ENCODE peak calls at places on chromosomes 6 and 20, in six cellular contexts. X is GM23338, Z is heart right ventricle, I is ovary, Q is right lobe of liver, N is neural progenitor cell. C is an unnamed sample. For H3K36me3, the result is how much of the 10 kb centered on the place peaks cover.

GRCh38 chr6:57328074-57328473 is 10.6 kb downstream of the PRIM2 start:
- DNase-seq in X (no peak), Z (no peak), I (no peak), Q (no peak), N (no peak), C (no peak)

GRCh38 chr20:23415555-23415954 is 5.7 kb downstream of the NAPB start:
- DNase-seq in X (no peak), Z (no peak), I (no peak), Q (no peak), N (no peak), C (no peak)

GRCh38 chr20:47210470-47210869 is 146.0 kb downstream of the ZMYND8 start:
- DNase-seq in X (no peak), Z (no peak), I (no peak), Q (no peak), N (no peak), C (no peak)

GRCh38 chr6:126118058-126118759 is 131.9 kb downstream of the TRMT11 start:
- DNase-seq in X (no peak), Z (no peak), I (no peak), Q (no peak), N (no peak), C (no peak)

GRCh38 chr6:125312478-125312877 is 10.7 kb upstream of the HDDC2 start:
- DNase-seq in X (no peak), Z (no peak), I (no peak), Q (peak), N (no peak), C (no peak)

GRCh38 chr6:159729598-159729997 is 2.3 kb downstream of the WTAP start:
- DNase-seq in X (peak), Z (no peak), I (no peak), Q (no peak), N (peak), C (no peak)

GRCh38 chr6:15443119-15443518 is 197.2 kb downstream of the JARID2 start:
- DNase-seq in X (no peak), Z (no peak), I (no peak), Q (no peak), N (no peak), C (no peak)

GRCh38 chr6:15574497-15574896 is 88.3 kb downstream of the DTNBP1 start:
- DNase-seq in X (no peak), Z (no peak), I (no peak), Q (no peak), N (no peak), C (no peak)

GRCh38 chr20:14986026-14986655 is 648.7 kb upstream of the FLRT3 start:
- DNase-seq in X (no peak), Z (no peak), I (peak), Q (peak), N (no peak), C (no peak)

GRCh38 chr6:74867286-74867685 is 338.6 kb downstream of the COL12A1 start:
- DNase-seq in X (no peak), Z (no peak), I (no peak), Q (no peak), N (no peak), C (no peak)

GRCh38 chr6:20605581-20605980 is 71.3 kb downstream of the CDKAL1 start:
- DNase-seq in X (no peak), Z (no peak), I (no peak), Q (no peak), N (no peak), C (no peak)

GRCh38 chr6:42049116-42049809 is 1.1 kb upstream of the TAF8 start:
- DNase-seq in X (peak), Z (peak), I (peak), Q (no peak), N (no peak), C (no peak)

GRCh38 chr20:17189976-17190710 is 36.7 kb upstream of the PCSK2 start:
- DNase-seq in X (no peak), Z (no peak), I (no peak), Q (no peak), N (no peak), C (no peak)

GRCh38 chr6:2545351-2545750 is 205.4 kb downstream of the MYLK4 start:
- DNase-seq in X (no peak), Z (no peak), I (no peak), Q (no peak), N (no peak), C (no peak)

GRCh38 chr6:53300656-53301551 is 47.8 kb downstream of the ELOVL5 start:
- DNase-seq in X (no peak), Z (peak), I (no peak), Q (peak), N (no peak), C (no peak)

GRCh38 chr20:1810926-1811620 is 84.1 kb upstream of the SIRPA start:
- DNase-seq in X (no peak), Z (no peak), I (no peak), Q (no peak), N (no peak), C (peak)

GRCh38 chr6:56618050-56618449 is 24.6 kb downstream of the DST start:
- DNase-seq in X (peak), Z (no peak), I (no peak), Q (no peak), N (no peak), C (peak)

GRCh38 chr6:135537782-135538301 is 40.3 kb upstream of the AHI1 start:
- DNase-seq in X (peak), Z (no peak), I (no peak), Q (no peak), N (no peak), C (peak)

GRCh38 chr6:79617521-79617941 is 13.6 kb upstream of the SH3BGRL2 start:
- DNase-seq in X (no peak), Z (no peak), I (no peak), Q (no peak), N (no peak), C (no peak)

GRCh38 chr6:83183082-83183828 is 9.8 kb downstream of the PGM3 start:
- DNase-seq in X (no peak), Z (no peak), I (no peak), Q (peak), N (no peak), C (no peak)

GRCh38 chr20:21514553-21515251 is 838 bp upstream of the NKX2-2 start:
- DNase-seq in X (peak), Z (no peak), I (no peak), Q (no peak), N (peak), C (peak)

GRCh38 chr20:32510601-32511357 is 74.4 kb downstream of the NOL4L start:
- DNase-seq in X (no peak), Z (no peak), I (no peak), Q (no peak), N (no peak), C (peak)

GRCh38 chr20:46648903-46649649 is 2.2 kb downstream of the SLC13A3 start:
- DNase-seq in X (peak), Z (no peak), I (no peak), Q (no peak), N (peak), C (peak)

GRCh38 chr6:19433101-19433500 is 404.1 kb upstream of the ID4 start:
- DNase-seq in X (no peak), Z (no peak), I (no peak), Q (no peak), N (no peak), C (no peak)

GRCh38 chr20:60857708-60858107 is 394.4 kb upstream of the CDH4 start:
- DNase-seq in X (no peak), Z (no peak), I (no peak), Q (no peak), N (no peak), C (no peak)

GRCh38 chr6:70709826-70710225 is 42.1 kb downstream of the SMAP1 start:
- DNase-seq in X (no peak), Z (no peak), I (no peak), Q (no peak), N (no peak), C (no peak)

GRCh38 chr20:6057704-6058103 is 3.8 kb upstream of the LRRN4 start:
- DNase-seq in X (no peak), Z (no peak), I (no peak), Q (no peak), N (no peak), C (peak)

GRCh38 chr6:36053878-36054277 is 26.3 kb downstream of the MAPK14 start:
- DNase-seq in X (no peak), Z (no peak), I (no peak), Q (no peak), N (no peak), C (no peak)

GRCh38 chr20:6142348-6142993 is 19.6 kb upstream of the FERMT1 start:
- DNase-seq in X (peak), Z (no peak), I (no peak), Q (no peak), N (peak), C (peak)

GRCh38 chr6:14622878-14623542 is 505.4 kb downstream of the CD83 start:
- DNase-seq in X (no peak), Z (no peak), I (no peak), Q (no peak), N (no peak), C (no peak)

GRCh38 chr6:79137671-79138070 is 59.6 kb upstream of the PHIP start:
- DNase-seq in X (no peak), Z (no peak), I (no peak), Q (no peak), N (no peak), C (no peak)

GRCh38 chr6:126529605-126530004 is 189.7 kb downstream of the CENPW start:
- DNase-seq in X (no peak), Z (no peak), I (no peak), Q (no peak), N (no peak), C (no peak)

GRCh38 chr6:106688177-106688951 is 59.0 kb downstream of the QRSL1 start:
- DNase-seq in X (no peak), Z (no peak), I (no peak), Q (no peak), N (no peak), C (no peak)

GRCh38 chr6:169961772-169962561 is 210.5 kb downstream of the ERMARD start:
- DNase-seq in X (peak), Z (peak), I (peak), Q (no peak), N (peak), C (peak)
- TF ChIP-seq CTCF in X (peak), Z (peak), I (peak), Q (peak), N (peak), C (peak)

GRCh38 chr20:38144608-38145093 is 20.4 kb downstream of the TGM2 start:
- DNase-seq in X (no peak), Z (no peak), I (no peak), Q (peak), N (no peak), C (no peak)

GRCh38 chr20:38145094-38146075 is 19.7 kb downstream of the TGM2 start:
- DNase-seq in X (no peak), Z (no peak), I (peak), Q (peak), N (no peak), C (no peak)

GRCh38 chr20:38146628-38147027 is 18.4 kb downstream of the TGM2 start:
- DNase-seq in X (no peak), Z (no peak), I (no peak), Q (no peak), N (no peak), C (no peak)

GRCh38 chr20:38147166-38147565 is 17.9 kb downstream of the TGM2 start:
- DNase-seq in X (no peak), Z (no peak), I (no peak), Q (no peak), N (no peak), C (no peak)

DNA sequence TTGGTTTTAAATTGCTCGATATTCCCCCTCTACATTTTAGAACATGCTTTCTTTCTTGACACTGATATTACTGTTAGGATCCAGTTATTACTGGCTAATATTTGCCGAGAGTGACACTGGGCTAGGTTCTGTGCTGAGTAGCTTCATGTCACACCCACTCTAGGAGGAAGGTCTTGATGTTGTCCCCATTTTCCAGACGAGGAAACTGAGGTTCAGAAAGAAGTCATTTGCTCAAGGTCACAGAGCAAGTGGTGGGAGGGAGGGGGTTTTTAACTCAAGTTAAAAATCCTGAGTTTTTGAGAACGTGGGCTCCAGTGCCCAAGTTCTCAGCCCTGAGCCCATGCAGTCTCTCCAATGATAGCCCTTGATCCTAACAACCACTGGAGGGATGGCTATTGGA is 18.9 kb downstream of the TGM2 start:
- DNase-seq in X (no peak), Z (no peak), I (no peak), Q (no peak), N (no peak), C (no peak)
- H3K36me3 ChIP-seq in X (under half), Z (half or more), I (under half), Q (under half), N (under half), C (under half)

DNA sequence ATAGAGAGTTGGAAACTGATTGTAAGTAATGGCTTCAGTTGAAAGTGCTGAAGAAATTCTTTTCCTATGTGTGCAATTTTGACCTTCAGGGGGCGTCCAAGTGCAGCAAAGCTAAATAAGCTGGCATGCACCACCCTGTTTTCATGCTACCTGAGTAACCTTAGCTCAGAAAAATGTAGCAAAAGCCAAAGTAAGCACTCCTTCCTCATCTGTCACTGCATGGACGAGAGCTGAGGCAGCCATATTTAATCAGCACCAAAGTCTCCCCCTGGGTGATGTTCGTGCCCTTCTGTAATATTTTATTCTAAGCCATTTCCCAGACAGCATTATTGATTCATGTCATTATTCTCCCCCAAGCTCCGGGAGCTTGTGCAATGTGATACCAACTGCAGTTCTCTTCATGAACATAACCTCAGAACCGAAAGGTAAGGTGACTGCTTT is 123.1 kb downstream of the RPS12 start:
- DNase-seq in X (peak), Z (no peak), I (no peak), Q (peak), N (peak), C (peak)
- TF ChIP-seq CTCF in X (peak), Z (peak), I (no peak), Q (peak), N (peak), C (peak)

GRCh38 chr20:9570612-9571011 is 56.2 kb downstream of the LAMP5 start:
- DNase-seq in X (no peak), Z (no peak), I (no peak), Q (no peak), N (no peak), C (no peak)

GRCh38 chr20:9573598-9573997 is 59.2 kb downstream of the LAMP5 start:
- DNase-seq in X (peak), Z (no peak), I (no peak), Q (no peak), N (peak), C (peak)

GRCh38 chr20:9574182-9574581 is 59.8 kb downstream of the LAMP5 start:
- DNase-seq in X (peak), Z (no peak), I (no peak), Q (no peak), N (peak), C (peak)

GRCh38 chr20:9572690-9573089 is 58.3 kb downstream of the LAMP5 start:
- DNase-seq in X (peak), Z (no peak), I (no peak), Q (no peak), N (peak), C (peak)

DNA sequence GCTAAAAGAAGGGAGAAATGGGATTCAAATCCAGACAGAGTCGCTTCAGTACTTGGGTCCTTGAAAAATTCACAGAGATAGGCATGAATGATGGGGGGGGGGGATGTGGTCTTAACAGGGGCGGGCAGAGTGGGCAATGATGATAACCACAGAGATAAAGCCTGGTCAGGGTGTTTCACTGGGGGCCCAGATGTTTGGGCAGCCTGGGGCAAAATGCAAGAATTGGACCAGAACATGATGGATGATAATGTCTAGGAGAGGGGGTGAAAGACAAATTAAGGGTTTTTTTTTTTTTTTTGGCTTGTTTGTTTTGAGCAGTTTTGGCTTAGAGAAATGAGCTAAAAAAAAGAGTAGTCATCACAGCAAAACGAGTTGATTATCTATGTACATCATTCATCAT is 57.4 kb downstream of the LAMP5 start:
- DNase-seq in X (no peak), Z (no peak), I (no peak), Q (no peak), N (no peak), C (no peak)
- H3K36me3 ChIP-seq in X (under half), Z (under half), I (under half), Q (under half), N (under half), C (under half)

GRCh38 chr6:107786179-107786578 is 37.9 kb downstream of the SCML4 start:
- DNase-seq in X (no peak), Z (no peak), I (no peak), Q (no peak), N (no peak), C (peak)
- TF ChIP-seq CTCF in X (no peak), Z (no peak), I (no peak), Q (no peak), N (no peak), C (no peak)

C was measured in endodermal cell.